ENCODE peak calls at places on chromosomes 12 and 14, in five cellular contexts. E, M, L, A and S are unnamed samples.

GRCh38 chr12:6280053-6280469 is 30.4 kb upstream of the PLEKHG6 start:
- DNase-seq in A (peak), L (no peak), E (peak), M (no peak), S (no peak)

GRCh38 chr12:2112401-2112800 is 59.6 kb downstream of the CACNA1C start:
- DNase-seq in L (no peak), A (no peak), E (no peak), M (no peak), S (no peak)

GRCh38 chr12:67322580-67322979 is 53.4 kb downstream of the CAND1 start:
- DNase-seq in A (no peak), L (no peak), M (no peak), E (no peak), S (no peak)

GRCh38 chr14:22973217-22974032 is 8.9 kb downstream of the AJUBA start:
- DNase-seq in M (peak), A (peak), L (peak), E (no peak), S (peak)

GRCh38 chr14:44961151-44961729 is 507 bp downstream of the KLHL28 start:
- DNase-seq in E (peak), A (peak), L (peak), M (peak), S (peak)

GRCh38 chr12:57086951-57087688 is 1.8 kb upstream of the NAB2 start:
- DNase-seq in E (peak), M (no peak), A (peak), L (peak), S (peak)

GRCh38 chr14:103109789-103110415 is 13.4 kb upstream of the TNFAIP2 start:
- DNase-seq in M (no peak), A (no peak), L (no peak), E (peak), S (no peak)

GRCh38 chr14:102183922-102184677 is 44.4 kb downstream of the WDR20 start:
- DNase-seq in E (no peak), L (no peak), M (no peak), A (no peak), S (peak)

GRCh38 chr14:50262865-50263264 is 31.5 kb upstream of the SOS2 start:
- DNase-seq in E (no peak), M (no peak), L (no peak), A (no peak), S (no peak)

GRCh38 chr12:85509857-85510256 is 229.8 kb downstream of the ALX1 start:
- DNase-seq in A (no peak), M (no peak), L (no peak), E (no peak), S (peak)

DNA sequence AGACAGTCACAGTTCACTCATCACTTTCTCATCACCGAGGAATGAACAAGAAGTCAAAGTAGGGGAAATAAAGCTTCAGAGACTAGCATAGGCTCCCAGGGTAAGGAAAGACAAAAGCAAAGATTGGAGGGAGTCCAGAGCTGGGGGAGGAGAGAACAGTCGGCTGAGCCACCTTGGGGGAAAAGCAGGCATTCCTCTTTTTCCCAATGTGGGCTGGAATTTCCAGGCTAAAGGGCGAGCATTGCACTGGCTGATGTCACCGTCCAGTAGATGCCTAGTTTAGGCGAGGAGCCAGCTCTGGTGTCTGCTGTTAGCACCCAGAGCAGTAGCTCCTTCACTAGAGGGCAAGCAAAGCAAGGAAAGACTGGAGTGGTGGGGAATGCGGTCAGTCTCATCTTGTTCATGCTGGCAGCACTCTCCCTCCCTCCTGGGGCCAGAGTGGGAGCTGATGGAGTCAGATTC is 8.5 kb upstream of the KRT75 start:
- DNase-seq in A (no peak), E (no peak), M (no peak), L (no peak), S (no peak)
- TF ChIP-seq CTCF in A (no peak), E (no peak), M (no peak), L (no peak), S (no peak)

GRCh38 chr12:120258323-120258896 is 7.1 kb downstream of the PXN start:
- DNase-seq in E (no peak), L (no peak), A (no peak), M (no peak), S (no peak)

GRCh38 chr12:120257041-120257821 is 8.3 kb downstream of the PXN start:
- DNase-seq in L (peak), M (no peak), E (peak), A (peak), S (no peak)

GRCh38 chr12:120252071-120252906 is 13.2 kb downstream of the PXN start:
- DNase-seq in L (no peak), A (no peak), M (no peak), E (no peak), S (no peak)

GRCh38 chr12:120249875-120250795 is 15.4 kb downstream of the PXN start:
- DNase-seq in L (peak), E (no peak), M (no peak), A (peak), S (peak)

DNA sequence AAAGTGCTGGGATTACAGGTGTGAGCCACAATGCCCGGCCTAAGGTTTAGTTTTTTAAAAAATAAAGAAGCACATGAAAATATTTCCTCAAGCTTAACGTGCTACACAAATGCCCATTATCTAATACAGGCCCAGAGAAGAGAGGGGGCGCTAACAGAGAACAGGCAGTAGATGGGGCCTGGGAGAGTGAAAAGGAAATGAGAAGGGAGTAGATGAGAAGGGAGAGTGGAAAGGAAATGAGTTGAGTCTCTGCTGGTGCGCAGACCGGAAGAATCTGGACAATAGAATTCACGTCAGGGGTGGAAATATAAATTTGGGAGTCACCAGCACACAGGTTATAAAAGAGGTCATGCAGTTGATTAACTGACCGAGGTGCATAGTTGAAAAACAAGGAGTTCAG is 10.7 kb downstream of the PXN start:
- DNase-seq in M (no peak), L (no peak), A (no peak), E (no peak), S (no peak)
- TF ChIP-seq CTCF in M (no peak), L (peak), A (no peak), E (no peak), S (no peak)

GRCh38 chr12:96300064-96300463 is 100.2 kb downstream of the CDK17 start:
- DNase-seq in A (no peak), M (no peak), L (no peak), E (no peak), S (no peak)

GRCh38 chr12:96293093-96293492 is 98.9 kb downstream of the ELK3 start:
- DNase-seq in A (no peak), M (no peak), E (no peak), L (no peak), S (no peak)

GRCh38 chr12:96294831-96295230 is 100.7 kb downstream of the ELK3 start:
- DNase-seq in A (no peak), M (no peak), E (no peak), L (no peak), S (no peak)

GRCh38 chr12:96297504-96297903 is 102.7 kb downstream of the CDK17 start:
- DNase-seq in A (no peak), L (no peak), M (no peak), E (no peak), S (no peak)

DNA sequence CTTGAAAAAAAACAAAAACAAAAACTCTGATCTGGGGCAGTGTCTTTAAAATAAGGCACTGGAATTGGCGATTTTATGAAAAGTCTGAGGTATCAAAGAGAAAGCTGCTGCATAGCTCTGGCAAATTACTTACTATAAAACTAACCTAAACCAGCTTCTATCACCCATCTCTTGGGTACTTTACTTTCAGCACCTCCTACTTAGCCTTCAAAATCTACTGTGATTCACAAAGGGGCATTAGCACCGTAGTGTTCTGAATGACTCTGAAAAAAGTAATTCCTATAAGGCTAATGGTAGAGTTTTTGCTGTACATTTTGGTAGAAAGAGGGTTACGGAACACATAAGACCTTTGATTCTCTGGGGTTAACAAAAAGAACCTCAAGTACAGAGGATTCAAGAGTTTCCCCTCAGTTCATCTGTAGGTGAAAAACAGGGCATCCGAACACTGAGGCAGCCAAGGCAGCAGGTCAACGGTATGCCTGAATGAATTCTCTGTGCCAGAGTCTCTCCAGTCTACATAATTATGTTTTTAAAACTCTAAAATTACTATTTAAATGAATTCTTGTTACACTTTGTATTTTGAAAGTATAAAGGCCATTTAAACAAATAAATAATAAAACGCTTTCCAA is 101.5 kb downstream of the ELK3 start:
- DNase-seq in A (no peak), L (no peak), E (no peak), M (no peak), S (no peak)
- TF ChIP-seq CTCF in A (no peak), L (no peak), E (no peak), M (no peak), S (no peak)

GRCh38 chr12:52427083-52427482 is 7.1 kb downstream of the KRT75 start:
- DNase-seq in E (no peak), L (no peak), A (no peak), M (no peak), S (no peak)

GRCh38 chr12:52426034-52426433 is 8.1 kb downstream of the KRT75 start:
- DNase-seq in M (no peak), A (no peak), L (no peak), E (no peak), S (no peak)

GRCh38 chr12:52423661-52424503 is 10.3 kb downstream of the KRT75 start:
- DNase-seq in L (no peak), A (no peak), M (no peak), E (no peak), S (no peak)

GRCh38 chr12:52425466-52425865 is 8.7 kb downstream of the KRT75 start:
- DNase-seq in M (no peak), L (no peak), E (no peak), A (no peak), S (no peak)

DNA sequence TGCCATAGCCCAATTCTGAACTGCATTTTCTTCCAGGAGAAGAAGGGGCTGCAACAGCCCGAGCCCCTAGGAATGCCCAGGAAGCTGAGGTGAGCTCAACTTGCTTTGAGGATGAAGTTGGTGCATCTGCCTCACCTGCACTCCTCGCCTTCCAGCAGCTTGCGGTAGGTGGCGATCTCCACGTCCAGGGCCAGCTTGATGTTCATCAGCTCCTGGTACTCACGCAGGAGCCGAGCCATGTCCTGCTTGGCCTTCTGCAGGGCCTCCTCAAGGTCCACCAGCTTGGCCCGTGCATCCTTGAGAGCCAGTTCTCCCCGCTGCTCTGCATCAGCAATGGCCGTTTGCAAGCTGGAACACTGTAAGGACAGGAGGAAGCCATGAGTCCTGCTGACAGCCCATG is 6.0 kb downstream of the KRT75 start:
- DNase-seq in M (no peak), A (no peak), L (no peak), E (no peak), S (no peak)
- TF ChIP-seq CTCF in M (no peak), A (no peak), L (no peak), E (no peak), S (no peak)